ENCODE peak calls at places on chromosomes 16 and 17, in seven cellular contexts. One of them, this sample, is unnamed.
A peak's percentile ranks its signal among the peaks of the same experiment; 100 is the strongest.

GRCh38 chr17:35214192-35214591 is 20.0 kb upstream of the SLC35G3 start:
- DNase-seq in DND-41: peak; percentile 69
- DNase-seq in H1: no peak
- DNase-seq in PC-9: no peak
- DNase-seq in K562: no peak
- DNase-seq in GM23248: no peak
- DNase-seq in neural progenitor cell: no peak
- DNase-seq in this sample: no peak

GRCh38 chr16:55664786-55665407 is 9.1 kb downstream of the SLC6A2 start:
- DNase-seq in GM23248: no peak
- DNase-seq in DND-41: no peak
- DNase-seq in H1: no peak
- DNase-seq in PC-9: peak; percentile 84
- DNase-seq in K562: no peak
- DNase-seq in neural progenitor cell: no peak
- DNase-seq in this sample: no peak

GRCh38 chr16:1705688-1706385 is at the start of gene MAPK8IP3:
- DNase-seq in GM23248: peak; percentile 90
- DNase-seq in DND-41: peak; percentile 94
- DNase-seq in PC-9: peak; percentile 69
- DNase-seq in K562: peak; percentile 97
- DNase-seq in H1: peak; percentile 77
- DNase-seq in neural progenitor cell: peak; percentile 97
- DNase-seq in this sample: peak; percentile 90

GRCh38 chr17:83177611-83178532 is 98.5 kb downstream of the METRNL start:
- DNase-seq in DND-41: no peak
- DNase-seq in GM23248: no peak
- DNase-seq in K562: no peak
- DNase-seq in neural progenitor cell: no peak
- DNase-seq in H1: no peak
- DNase-seq in PC-9: no peak
- DNase-seq in this sample: no peak

GRCh38 chr17:74773871-74774286 is 2.3 kb downstream of the NAT9 start:
- DNase-seq in DND-41: no peak
- DNase-seq in PC-9: no peak
- DNase-seq in GM23248: peak; percentile 66
- DNase-seq in H1: no peak
- DNase-seq in neural progenitor cell: no peak
- DNase-seq in K562: no peak
- DNase-seq in this sample: no peak

GRCh38 chr17:15999974-16000827 is 577 bp downstream of the TTC19 start:
- DNase-seq in neural progenitor cell: peak; percentile 84
- DNase-seq in DND-41: peak; percentile 49
- DNase-seq in GM23248: peak; percentile 73
- DNase-seq in K562: no peak
- DNase-seq in PC-9: no peak
- DNase-seq in H1: no peak
- DNase-seq in this sample: no peak

GRCh38 chr17:17547210-17547764 is 44.2 kb downstream of the PEMT start:
- DNase-seq in neural progenitor cell: no peak
- DNase-seq in GM23248: no peak
- DNase-seq in PC-9: no peak
- DNase-seq in DND-41: no peak
- DNase-seq in K562: no peak
- DNase-seq in H1: no peak
- DNase-seq in this sample: no peak

GRCh38 chr17:72004476-72005331 is 116.1 kb upstream of the SOX9 start:
- DNase-seq in GM23248: peak; percentile 50
- DNase-seq in DND-41: no peak
- DNase-seq in PC-9: no peak
- DNase-seq in neural progenitor cell: no peak
- DNase-seq in H1: no peak
- DNase-seq in K562: no peak
- DNase-seq in this sample: no peak

GRCh38 chr17:14303343-14304221 is 2.7 kb downstream of the HS3ST3B1 start:
- DNase-seq in GM23248: peak; percentile 49
- DNase-seq in H1: no peak
- DNase-seq in neural progenitor cell: peak; percentile 62
- DNase-seq in K562: no peak
- DNase-seq in PC-9: no peak
- DNase-seq in DND-41: no peak
- DNase-seq in this sample: no peak

GRCh38 chr17:73799091-73799490 is 154.8 kb upstream of the SDK2 start:
- DNase-seq in GM23248: no peak
- DNase-seq in neural progenitor cell: no peak
- DNase-seq in H1: no peak
- DNase-seq in DND-41: no peak
- DNase-seq in PC-9: no peak
- DNase-seq in K562: no peak
- DNase-seq in this sample: no peak

GRCh38 chr17:36947922-36948716 is 635 bp upstream of the AATF start:
- DNase-seq in H1: no peak
- DNase-seq in DND-41: no peak
- DNase-seq in GM23248: no peak
- DNase-seq in neural progenitor cell: no peak
- DNase-seq in PC-9: no peak
- DNase-seq in K562: no peak
- DNase-seq in this sample: no peak

GRCh38 chr16:57541754-57542435 is 548 bp upstream of the ADGRG5 start:
- DNase-seq in K562: no peak
- DNase-seq in PC-9: no peak
- DNase-seq in H1: no peak
- DNase-seq in DND-41: no peak
- DNase-seq in GM23248: no peak
- DNase-seq in neural progenitor cell: no peak
- DNase-seq in this sample: no peak

DNA sequence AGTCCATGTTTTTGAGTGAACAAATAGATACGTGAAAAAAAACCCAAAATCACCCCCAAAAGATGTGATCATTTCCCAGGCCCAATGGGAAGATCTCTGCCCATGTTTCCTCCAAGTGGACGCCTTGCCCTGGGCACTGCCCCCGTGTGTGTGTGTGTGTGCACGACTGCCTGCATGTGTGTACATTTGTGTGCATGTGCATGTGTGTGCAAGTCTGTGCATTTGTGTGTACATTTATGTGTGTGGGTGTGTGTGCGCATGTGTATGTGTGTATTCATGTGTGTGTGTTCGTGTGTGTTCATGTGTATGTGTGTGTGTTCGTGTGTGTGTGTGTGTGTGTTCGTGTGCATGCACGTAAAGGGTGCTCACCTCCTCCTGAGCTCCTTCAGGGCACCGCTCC is 16.8 kb upstream of the LRRC37A3 start:
- DNase-seq in DND-41: no peak
- DNase-seq in K562: no peak
- DNase-seq in GM23248: no peak
- DNase-seq in neural progenitor cell: no peak
- DNase-seq in PC-9: no peak
- DNase-seq in H1: no peak
- DNase-seq in this sample: no peak
- TF ChIP-seq EZH2 in DND-41: no peak
- TF ChIP-seq EZH2 in K562: no peak
- TF ChIP-seq EZH2 in GM23248: no peak
- TF ChIP-seq EZH2 in neural progenitor cell: no peak
- TF ChIP-seq EZH2 in PC-9: no peak
- TF ChIP-seq EZH2 in H1: no peak
- TF ChIP-seq EZH2 in this sample: no peak

GRCh38 chr16:67177743-67178699 is 5.7 kb downstream of the MATCAP1 start:
- DNase-seq in K562: peak; percentile 71
- DNase-seq in H1: peak; percentile 87
- DNase-seq in DND-41: no peak
- DNase-seq in GM23248: peak; percentile 85
- DNase-seq in neural progenitor cell: peak; percentile 87
- DNase-seq in PC-9: peak; percentile 92
- DNase-seq in this sample: peak; percentile 82
- TF ChIP-seq EZH2 in K562: no peak
- TF ChIP-seq EZH2 in H1: peak; percentile 37
- TF ChIP-seq EZH2 in DND-41: no peak
- TF ChIP-seq EZH2 in GM23248: no peak
- TF ChIP-seq EZH2 in neural progenitor cell: peak; percentile 73
- TF ChIP-seq EZH2 in PC-9: no peak
- TF ChIP-seq EZH2 in this sample: no peak

DNA sequence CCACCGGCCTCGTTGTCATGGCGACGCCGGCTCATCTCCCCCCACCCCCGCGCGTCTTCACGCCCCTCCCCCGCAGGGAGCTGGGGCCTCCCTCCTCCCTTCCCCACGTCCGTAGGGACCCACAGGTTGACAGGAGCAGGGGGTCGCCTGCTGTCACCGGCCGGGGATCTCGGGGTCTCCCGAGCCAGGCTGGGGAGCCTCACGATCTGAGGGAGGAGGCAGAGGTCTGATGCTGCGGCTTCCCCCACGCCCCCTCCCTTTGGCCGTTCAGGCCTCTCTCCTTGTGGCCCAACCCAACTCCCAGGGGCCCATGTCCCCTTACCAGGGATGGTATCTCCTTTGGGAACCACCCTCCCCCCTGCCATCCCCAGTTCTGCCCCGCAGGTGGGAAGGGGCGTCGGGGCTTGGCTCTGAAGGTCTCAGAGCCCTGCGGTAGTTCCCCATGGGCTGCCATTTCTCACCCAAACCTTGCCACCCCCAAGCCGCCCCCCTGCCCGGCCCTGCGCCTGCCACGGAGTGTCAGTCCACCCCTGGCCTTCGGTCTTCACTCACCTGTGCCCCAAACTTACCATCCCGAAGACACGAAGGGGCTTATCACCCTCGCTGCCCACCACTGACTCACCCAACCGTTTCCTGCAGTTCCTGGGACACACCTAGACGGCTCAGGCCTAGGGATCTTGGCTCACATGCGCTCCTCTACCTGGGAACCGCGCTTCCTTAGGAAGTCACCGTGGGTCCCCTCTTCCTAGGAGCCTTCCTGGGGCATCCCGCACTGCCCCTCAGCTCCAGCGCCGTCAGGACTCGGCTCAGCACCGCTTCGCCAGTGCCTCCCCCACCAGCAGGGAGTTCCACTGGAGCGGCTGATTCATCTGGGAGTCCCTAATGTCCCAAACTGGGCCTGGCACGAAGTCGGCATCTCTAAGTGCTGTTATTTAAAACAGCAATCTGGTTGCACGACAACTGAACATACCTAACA is 966 bp upstream of the DOC2A start:
- DNase-seq in neural progenitor cell: peak; percentile 75
- DNase-seq in PC-9: no peak
- DNase-seq in GM23248: peak; percentile 35
- DNase-seq in K562: no peak
- DNase-seq in DND-41: no peak
- DNase-seq in H1: no peak
- DNase-seq in this sample: no peak
- TF ChIP-seq EZH2 in neural progenitor cell: no peak
- TF ChIP-seq EZH2 in PC-9: no peak
- TF ChIP-seq EZH2 in GM23248: no peak
- TF ChIP-seq EZH2 in K562: no peak
- TF ChIP-seq EZH2 in DND-41: no peak
- TF ChIP-seq EZH2 in H1: no peak
- TF ChIP-seq EZH2 in this sample: no peak

GRCh38 chr16:85082553-85083050 is 29.7 kb downstream of the CIBAR2 start:
- DNase-seq in GM23248: no peak
- DNase-seq in K562: no peak
- DNase-seq in PC-9: no peak
- DNase-seq in DND-41: no peak
- DNase-seq in H1: no peak
- DNase-seq in neural progenitor cell: peak; percentile 64
- DNase-seq in this sample: no peak
- TF ChIP-seq EZH2 in GM23248: no peak
- TF ChIP-seq EZH2 in K562: no peak
- TF ChIP-seq EZH2 in PC-9: no peak
- TF ChIP-seq EZH2 in DND-41: no peak
- TF ChIP-seq EZH2 in H1: no peak
- TF ChIP-seq EZH2 in neural progenitor cell: no peak
- TF ChIP-seq EZH2 in this sample: no peak

GRCh38 chr17:21318439-21318838 is 33.9 kb downstream of the MAP2K3 start:
- DNase-seq in neural progenitor cell: peak; percentile 45
- DNase-seq in PC-9: no peak
- DNase-seq in H1: peak; percentile 27
- DNase-seq in DND-41: no peak
- DNase-seq in K562: no peak
- DNase-seq in GM23248: no peak
- DNase-seq in this sample: no peak
- TF ChIP-seq EZH2 in neural progenitor cell: no peak
- TF ChIP-seq EZH2 in PC-9: no peak
- TF ChIP-seq EZH2 in H1: no peak
- TF ChIP-seq EZH2 in DND-41: no peak
- TF ChIP-seq EZH2 in K562: no peak
- TF ChIP-seq EZH2 in GM23248: no peak
- TF ChIP-seq EZH2 in this sample: no peak

GRCh38 chr16:88892065-88892464 is 25.6 kb upstream of the PABPN1L start:
- DNase-seq in neural progenitor cell: no peak
- DNase-seq in PC-9: no peak
- DNase-seq in H1: no peak
- DNase-seq in DND-41: no peak
- DNase-seq in K562: no peak
- DNase-seq in GM23248: no peak
- DNase-seq in this sample: no peak
- TF ChIP-seq EZH2 in neural progenitor cell: no peak
- TF ChIP-seq EZH2 in PC-9: no peak
- TF ChIP-seq EZH2 in H1: no peak
- TF ChIP-seq EZH2 in DND-41: no peak
- TF ChIP-seq EZH2 in K562: no peak
- TF ChIP-seq EZH2 in GM23248: no peak
- TF ChIP-seq EZH2 in this sample: no peak

DNA sequence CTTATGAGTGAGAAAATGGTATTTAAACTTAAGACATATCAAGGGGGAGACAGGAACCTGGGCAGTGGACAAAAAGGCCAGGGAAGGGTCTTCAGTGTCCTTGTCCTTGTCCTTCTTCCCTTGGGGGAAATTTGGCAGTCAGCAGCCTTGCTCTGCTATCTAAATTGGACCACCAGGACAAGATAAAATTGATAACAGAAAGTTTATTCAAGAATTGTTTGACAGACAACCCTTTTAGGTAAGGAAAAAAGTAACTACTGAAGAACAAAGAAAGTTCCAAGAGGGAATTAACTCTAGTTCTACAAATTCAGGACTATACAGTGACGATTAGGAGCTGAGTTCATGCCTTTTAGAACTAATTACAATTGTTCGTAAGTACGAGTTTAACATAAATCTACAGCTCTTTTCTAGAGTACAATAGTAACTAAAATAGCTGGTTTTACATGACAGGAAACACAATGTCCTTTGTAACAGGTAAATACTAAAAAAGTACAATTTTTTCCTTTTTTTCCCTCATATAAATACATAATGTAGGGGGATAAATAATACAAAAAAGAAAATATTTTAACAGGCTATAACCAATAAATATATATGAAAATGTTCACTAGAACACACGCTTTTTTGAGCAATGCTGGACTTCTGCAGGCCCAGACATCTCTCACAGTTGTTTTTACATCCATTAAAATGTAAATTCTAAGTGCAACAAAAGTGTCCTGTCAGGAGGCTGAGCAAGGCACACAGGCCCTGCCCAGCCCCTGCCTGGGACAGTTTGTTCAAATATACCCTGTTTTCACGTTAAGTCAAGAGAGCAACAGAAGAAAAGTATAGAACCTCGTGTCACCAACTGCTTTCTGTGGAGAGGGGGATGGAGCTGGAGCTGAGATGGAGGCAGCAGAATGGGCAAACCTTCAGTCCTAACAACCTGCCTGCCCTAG is 4.0 kb upstream of the HOXB2 start:
- DNase-seq in PC-9: no peak
- DNase-seq in K562: no peak
- DNase-seq in GM23248: no peak
- DNase-seq in neural progenitor cell: no peak
- DNase-seq in H1: no peak
- DNase-seq in DND-41: no peak
- DNase-seq in this sample: no peak
- TF ChIP-seq EZH2 in PC-9: no peak
- TF ChIP-seq EZH2 in K562: no peak
- TF ChIP-seq EZH2 in GM23248: no peak
- TF ChIP-seq EZH2 in neural progenitor cell: no peak
- TF ChIP-seq EZH2 in H1: no peak
- TF ChIP-seq EZH2 in DND-41: no peak
- TF ChIP-seq EZH2 in this sample: no peak

This sample was measured in MM.1S.